ENCODE peak calls at places on chromosomes 1 and 21, in six cellular contexts. F is heart left ventricle; I is naive thymus-derived CD4-positive, alpha-beta T cell; N is fibroblast of lung; H is cardiac muscle cell; T is PC-3. V is an unnamed sample.

GRCh38 chr1:53442297-53442696 is 16.9 kb upstream of the DMRTB1 start:
- DNase-seq in F (no peak), N (peak; percentile 49), T (peak; percentile 20), I (no peak), H (peak; percentile 61), V (no peak)

GRCh38 chr1:153100241-153100640 is 5.9 kb upstream of the SPRR2E start:
- DNase-seq in N (no peak), I (no peak), H (peak; percentile 4), T (peak; percentile 97), F (no peak), V (no peak)

GRCh38 chr21:25215698-25216384 is 391.4 kb downstream of the MRPL39 start:
- DNase-seq in F (no peak), H (no peak), N (no peak), T (no peak), I (no peak), V (no peak)

GRCh38 chr1:60255565-60255964 is 182.0 kb upstream of the C1orf87 start:
- DNase-seq in N (peak; percentile 24), T (peak; percentile 60), I (no peak), H (no peak), F (no peak), V (no peak)

GRCh38 chr1:95640746-95641145 is 406.7 kb downstream of the RWDD3 start:
- DNase-seq in N (peak; percentile 1), F (no peak), H (peak; percentile 50), T (peak; percentile 59), I (no peak), V (no peak)

GRCh38 chr21:44402323-44403105 is 49.1 kb downstream of the TRPM2 start:
- DNase-seq in F (no peak), N (no peak), H (no peak), I (no peak), T (no peak), V (no peak)

GRCh38 chr1:46647611-46648010 is 20.6 kb downstream of the ATPAF1 start:
- DNase-seq in H (no peak), F (no peak), N (no peak), T (no peak), I (no peak), V (no peak)

GRCh38 chr1:28199328-28200233 is 23.1 kb upstream of the PTAFR start:
- DNase-seq in N (no peak), I (peak; percentile 26), H (no peak), F (no peak), T (no peak), V (no peak)

GRCh38 chr1:38285807-38286530 is 239.4 kb upstream of the POU3F1 start:
- DNase-seq in F (no peak), I (no peak), T (no peak), N (no peak), H (no peak), V (no peak)

GRCh38 chr21:41975391-41976272 is 21.8 kb upstream of the C2CD2 start:
- DNase-seq in N (no peak), I (no peak), F (peak; percentile 32), T (no peak), H (no peak), V (no peak)

GRCh38 chr21:41977034-41977950 is 23.5 kb upstream of the C2CD2 start:
- DNase-seq in N (no peak), H (no peak), I (no peak), T (no peak), F (no peak), V (no peak)

GRCh38 chr21:41974752-41975053 is 20.9 kb upstream of the C2CD2 start:
- DNase-seq in H (no peak), I (no peak), F (no peak), T (no peak), N (no peak), V (no peak)

GRCh38 chr21:41973861-41974751 is 20.3 kb upstream of the C2CD2 start:
- DNase-seq in I (no peak), N (no peak), F (peak; percentile 74), H (peak; percentile 19), T (no peak), V (no peak)

GRCh38 chr21:41976611-41977010 is 22.8 kb upstream of the C2CD2 start:
- DNase-seq in T (no peak), N (no peak), F (peak; percentile 26), H (no peak), I (no peak), V (no peak)
- H3K27ac ChIP-seq in T (no peak overlapping the region), N (no peak overlapping the region), F (no peak overlapping the region), H (no peak overlapping the region), I (no peak overlapping the region), V (no peak overlapping the region)

GRCh38 chr1:198167436-198167934 is 10.7 kb downstream of the NEK7 start:
- DNase-seq in F (no peak), H (no peak), I (peak; percentile 66), T (peak; percentile 7), N (no peak), V (no peak)

GRCh38 chr1:198166900-198167299 is 10.1 kb downstream of the NEK7 start:
- DNase-seq in I (no peak), T (no peak), F (no peak), N (no peak), H (no peak), V (no peak)

GRCh38 chr1:198168180-198168579 is 11.4 kb downstream of the NEK7 start:
- DNase-seq in T (no peak), N (peak; percentile 54), H (peak; percentile 69), I (no peak), F (no peak), V (no peak)

GRCh38 chr1:198169704-198170103 is 12.9 kb downstream of the NEK7 start:
- DNase-seq in I (no peak), H (no peak), N (no peak), T (no peak), F (no peak), V (no peak)

GRCh38 chr1:198165927-198166647 is 9.3 kb downstream of the NEK7 start:
- DNase-seq in I (peak; percentile 64), H (no peak), N (no peak), F (no peak), T (no peak), V (no peak)
- H3K4me1 ChIP-seq in I (peaks cover 86% of the 10 kb centered on the region), H (peaks cover 63% of the 10 kb centered on the region), N (no peaks in the 10 kb centered on the region), F (peaks cover 52% of the 10 kb centered on the region), T (peaks cover 3% of the 10 kb centered on the region), V (peaks cover 2% of the 10 kb centered on the region)

DNA sequence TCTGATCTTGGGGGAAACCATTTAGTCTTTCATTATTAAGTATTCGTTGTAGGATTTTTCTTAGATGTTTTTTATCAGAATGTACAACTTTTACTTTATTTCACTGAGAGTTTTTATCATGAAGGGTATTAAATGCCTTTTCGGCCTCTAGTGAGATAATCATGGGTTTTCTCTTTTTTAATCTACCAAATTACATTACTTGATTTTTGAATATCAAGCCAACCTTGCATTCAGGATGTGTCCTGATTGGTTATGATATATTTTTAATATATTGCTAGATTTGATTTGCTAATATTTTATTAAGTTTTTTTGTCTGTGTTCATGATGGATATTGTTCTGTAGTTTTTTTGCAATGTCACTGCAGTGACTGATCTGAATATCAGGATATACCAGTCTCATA is 9.4 kb downstream of the NUF2 start:
- DNase-seq in H (no peak), I (no peak), F (no peak), T (no peak), N (no peak), V (no peak)
- H3K36me3 ChIP-seq in H (no peaks in the 10 kb centered on the region), I (no peaks in the 10 kb centered on the region), F (no peaks in the 10 kb centered on the region), T (peaks cover 79% of the 10 kb centered on the region), N (peaks cover 2% of the 10 kb centered on the region), V (no peaks in the 10 kb centered on the region)

DNA sequence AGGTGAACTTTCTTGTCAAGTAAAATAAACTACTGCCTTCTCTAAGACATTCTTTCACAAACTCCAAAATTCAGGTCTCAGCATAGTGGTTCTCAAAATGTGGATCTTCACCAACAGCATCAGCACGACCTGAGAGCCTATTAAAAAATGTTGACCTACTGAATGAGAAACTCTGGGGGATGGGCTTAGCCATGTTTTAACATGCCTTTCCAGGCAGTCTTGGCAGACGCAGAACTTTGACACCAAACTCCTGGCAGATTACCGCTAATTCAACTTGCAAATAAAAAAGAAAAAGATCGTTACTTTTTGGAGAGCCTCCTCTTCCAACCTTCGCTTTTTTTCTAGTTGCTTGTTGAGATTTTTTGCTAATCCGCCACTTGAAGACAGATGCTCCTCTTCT is 35.1 kb downstream of the ARHGAP29 start:
- DNase-seq in I (no peak), H (no peak), T (no peak), N (no peak), F (no peak), V (no peak)
- H3K27ac ChIP-seq in I (no peak overlapping the region), H (no peak overlapping the region), T (no peak overlapping the region), N (no peak overlapping the region), F (no peak overlapping the region), V (no peak overlapping the region)

DNA sequence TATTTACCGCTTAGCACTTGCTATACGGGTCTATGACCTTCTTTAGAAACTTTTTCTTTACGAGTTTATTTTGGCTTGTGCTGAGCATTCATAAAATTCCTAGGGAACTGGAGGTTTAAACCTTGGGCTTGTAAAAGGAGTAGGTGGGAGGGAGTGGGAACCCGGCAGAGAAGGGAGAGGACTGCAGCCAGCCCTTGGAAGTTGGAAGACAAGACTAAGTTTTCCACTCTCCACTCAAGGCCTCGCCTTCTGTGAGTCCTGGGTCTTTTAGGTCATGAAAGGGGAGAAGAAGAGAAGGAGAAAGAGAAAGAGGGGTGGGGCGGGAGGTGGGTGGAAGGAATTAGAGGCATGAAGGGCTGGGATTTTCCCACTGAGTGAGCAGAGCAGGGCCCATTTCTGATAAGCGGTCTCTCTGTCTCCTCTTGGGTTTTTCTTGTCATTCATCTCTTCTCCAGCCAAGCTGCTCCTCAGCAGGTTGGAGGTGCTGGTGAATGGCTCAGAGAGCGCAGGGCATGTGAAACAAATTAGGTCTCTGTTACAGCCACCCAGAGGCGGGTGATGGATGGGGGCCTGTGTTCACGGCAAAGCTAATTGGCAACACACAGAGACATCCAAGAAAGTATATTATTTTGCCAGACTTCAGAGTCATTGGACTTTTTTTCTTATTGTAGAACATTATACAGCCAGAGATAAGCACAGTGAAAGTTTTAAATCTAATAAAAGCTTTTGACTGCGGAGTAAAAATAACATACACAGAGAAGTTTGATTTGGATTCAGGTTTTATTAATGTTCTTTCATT is 247.3 kb downstream of the FOXD2 start:
- DNase-seq in H (peak; percentile 11), I (no peak), N (no peak), T (peak; percentile 72), F (no peak), V (no peak)
- H3K4me1 ChIP-seq in H (peaks cover 14% of the 10 kb centered on the region), I (no peaks in the 10 kb centered on the region), N (no peaks in the 10 kb centered on the region), T (peaks cover 11% of the 10 kb centered on the region), F (no peaks in the 10 kb centered on the region), V (peaks cover 9% of the 10 kb centered on the region)

GRCh38 chr1:154583691-154584212 is 16.2 kb downstream of the CHRNB2 start:
- DNase-seq in I (no peak), F (no peak), N (peak; percentile 73), T (no peak), H (peak; percentile 74), V (no peak)
- H3K36me3 ChIP-seq in I (peaks cover 100% of the 10 kb centered on the region), F (peaks cover 100% of the 10 kb centered on the region), N (peaks cover 41% of the 10 kb centered on the region), T (peaks cover 84% of the 10 kb centered on the region), H (peaks cover 81% of the 10 kb centered on the region), V (peaks cover 62% of the 10 kb centered on the region)

DNA sequence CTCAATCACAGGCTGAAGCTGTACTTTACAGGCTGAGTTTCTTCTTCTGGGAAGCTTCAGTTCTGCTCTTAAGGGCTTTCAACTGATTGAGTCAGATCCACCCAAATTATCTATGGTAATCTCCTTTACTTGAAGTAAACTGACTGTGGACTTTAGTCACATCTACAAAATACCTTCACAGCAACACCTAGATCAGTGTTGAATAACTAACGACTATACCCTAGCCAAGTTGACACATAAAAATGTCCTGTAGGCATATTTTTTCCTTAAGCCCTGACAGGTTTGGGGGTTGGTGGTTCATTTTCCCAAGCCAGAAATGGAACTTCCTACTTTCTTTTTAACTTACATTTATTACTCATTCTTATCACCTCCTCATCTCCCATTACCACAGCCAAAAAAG is 42.9 kb upstream of the PRKACB start:
- DNase-seq in T (no peak), F (no peak), H (no peak), N (no peak), I (no peak), V (no peak)
- H3K27ac ChIP-seq in T (no peak overlapping the region), F (no peak overlapping the region), H (no peak overlapping the region), N (no peak overlapping the region), I (no peak overlapping the region), V (no peak overlapping the region)

GRCh38 chr1:154730986-154731489 is 123.1 kb upstream of the ADAR start:
- DNase-seq in I (no peak), T (no peak), F (no peak), H (peak; percentile 83), N (no peak), V (no peak)
- H3K4me1 ChIP-seq in I (no peaks in the 10 kb centered on the region), T (peaks cover 37% of the 10 kb centered on the region), F (peaks cover 28% of the 10 kb centered on the region), H (peaks cover 10% of the 10 kb centered on the region), N (no peaks in the 10 kb centered on the region), V (peaks cover 3% of the 10 kb centered on the region)

V was measured in iPS DF 6.9.